ENCODE peak calls at places on chromosomes 2 and 18, in ten cellular contexts. Z, F, K, M, Y, P, I, U, T and C are unnamed samples.

GRCh38 chr2:18662689-18663088 is 73.3 kb upstream of the NT5C1B start:
- DNase-seq in U (no peak), T (no peak), I (no peak), P (no peak), K (no peak), Z (no peak), M (no peak), Y (no peak), F (no peak), C (no peak)

GRCh38 chr2:216559625-216560156 is 61.0 kb downstream of the RPL37A start:
- DNase-seq in T (no peak), I (no peak), K (no peak), M (no peak), P (no peak), U (no peak), Z (no peak), F (no peak), Y (no peak), C (no peak)

GRCh38 chr2:216363221-216363620 is 9.1 kb downstream of the MARCHF4 start:
- DNase-seq in F (no peak), I (no peak), K (no peak), T (no peak), Y (no peak), P (no peak), Z (no peak), M (no peak), U (no peak), C (no peak)

GRCh38 chr2:206833291-206833690 is 67.9 kb downstream of the FASTKD2 start:
- DNase-seq in K (no peak), Y (no peak), Z (no peak), U (no peak), T (no peak), P (no peak), I (no peak), M (no peak), F (peak; percentile 19), C (no peak)

GRCh38 chr2:207257291-207258190 is 91.8 kb upstream of the KLF7 start:
- DNase-seq in U (no peak), M (no peak), F (no peak), Z (no peak), P (peak; percentile 21), K (no peak), I (no peak), Y (peak; percentile 36), T (no peak), C (no peak)

GRCh38 chr2:1262609-1263008 is 150.7 kb upstream of the TPO start:
- DNase-seq in Y (no peak), T (no peak), M (no peak), U (no peak), K (no peak), P (no peak), Z (no peak), I (no peak), F (no peak), C (no peak)

GRCh38 chr2:6103372-6103771 is 411.2 kb downstream of the SOX11 start:
- DNase-seq in U (no peak), K (no peak), T (no peak), I (no peak), P (no peak), Y (no peak), Z (no peak), F (no peak), M (no peak), C (no peak)

GRCh38 chr2:158463496-158464095 is 6.8 kb downstream of the PKP4 start:
- DNase-seq in P (peak; percentile 19), U (no peak), F (no peak), I (no peak), K (no peak), Z (no peak), T (no peak), Y (no peak), M (no peak), C (no peak)

GRCh38 chr18:57048859-57049258 is 98.0 kb upstream of the BOD1L2 start:
- DNase-seq in T (no peak), F (no peak), U (no peak), I (no peak), M (no peak), Z (no peak), K (no peak), Y (no peak), P (no peak), C (no peak)

GRCh38 chr18:57051586-57052044 is 95.3 kb upstream of the BOD1L2 start:
- DNase-seq in I (no peak), Z (no peak), U (no peak), P (no peak), T (no peak), F (peak; percentile 82), M (peak; percentile 59), Y (no peak), K (no peak), C (no peak)

GRCh38 chr18:57051019-57051418 is 95.9 kb upstream of the BOD1L2 start:
- DNase-seq in K (no peak), F (no peak), I (no peak), Z (no peak), M (no peak), T (no peak), Y (no peak), U (no peak), P (no peak), C (no peak)

GRCh38 chr18:57050314-57050949 is 96.5 kb upstream of the BOD1L2 start:
- DNase-seq in Z (no peak), I (no peak), U (no peak), F (no peak), T (no peak), M (peak; percentile 51), P (no peak), Y (no peak), K (no peak), C (no peak)

DNA sequence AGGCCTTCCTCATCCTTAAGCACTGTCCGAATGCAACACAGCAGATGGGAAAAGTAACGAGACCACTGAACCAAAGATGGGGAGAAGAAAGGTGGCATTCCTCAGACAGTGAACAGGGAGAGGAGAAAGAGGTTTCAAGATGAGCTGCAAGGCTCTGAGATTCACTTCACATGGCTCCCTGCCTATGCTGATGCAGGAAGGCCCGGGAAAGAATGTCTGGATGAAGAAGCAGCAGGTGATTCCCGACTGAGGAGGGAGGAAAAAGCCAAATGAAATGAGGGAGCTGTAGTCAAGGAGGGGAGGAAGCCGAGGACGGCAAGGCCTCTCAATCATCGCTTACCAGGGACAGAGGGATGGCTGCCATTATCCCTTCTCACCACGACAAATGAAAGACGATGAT is 98.5 kb upstream of the BOD1L2 start:
- DNase-seq in M (no peak), U (no peak), Y (no peak), K (no peak), Z (no peak), I (no peak), P (no peak), F (no peak), T (no peak), C (no peak)
- TF ChIP-seq CTCF in M (no peak), U (no peak), Y (no peak), K (no peak), Z (no peak), I (no peak), P (no peak), F (no peak), T (no peak), C (no peak)

DNA sequence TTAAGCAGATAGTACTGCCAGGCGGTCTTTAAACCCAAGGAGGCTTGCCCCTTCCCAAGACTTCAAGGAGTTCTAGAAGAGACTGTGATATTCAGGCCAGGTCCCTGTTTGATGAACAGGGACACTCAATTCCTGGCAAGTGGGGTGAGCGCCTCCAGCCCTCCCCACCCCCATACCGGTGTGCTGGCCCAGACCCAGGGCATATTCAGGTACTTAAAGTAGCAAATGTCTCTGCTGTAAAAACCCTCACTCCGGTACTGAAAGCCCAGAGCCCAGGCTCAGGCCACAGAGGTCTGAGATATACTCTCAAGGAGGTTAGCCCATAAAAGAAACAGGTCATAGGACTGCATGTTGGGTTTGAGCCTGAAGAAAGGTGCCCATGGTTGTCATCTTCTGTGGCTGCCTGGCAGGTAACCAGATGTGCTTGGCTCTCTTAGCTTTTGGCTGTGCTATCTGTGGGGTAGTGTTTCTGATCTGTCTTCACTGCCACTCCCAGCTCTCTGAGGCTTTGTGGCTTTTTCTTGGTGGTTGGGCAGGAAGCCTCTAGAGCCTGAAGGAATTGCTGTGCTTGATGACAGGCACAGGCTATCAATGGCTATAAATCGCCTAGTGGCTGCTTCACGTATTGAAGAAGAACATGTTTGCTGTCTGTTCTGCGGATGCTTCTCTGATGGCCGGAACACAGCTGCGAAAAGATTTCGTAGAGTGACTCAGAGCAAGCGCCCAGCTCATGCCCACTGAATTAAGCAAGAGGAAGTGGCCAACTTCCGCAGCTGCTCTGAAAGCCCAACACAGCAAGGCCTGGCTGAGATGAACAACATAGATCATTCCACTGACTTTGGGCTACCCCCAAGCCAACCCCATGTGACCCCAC is 63.3 kb upstream of the ALPP start:
- DNase-seq in U (no peak), T (peak; percentile 79), Y (no peak), Z (no peak), M (no peak), F (peak; percentile 79), P (peak; percentile 72), I (no peak), K (peak; percentile 69), C (no peak)
- TF ChIP-seq CTCF in U (no peak), T (peak; percentile 38), Y (no peak), Z (no peak), M (no peak), F (peak; percentile 28), P (peak; percentile 17), I (no peak), K (peak; percentile 37), C (peak; percentile 10)

GRCh38 chr18:76687271-76688006 is 134.9 kb upstream of the ZNF236 start:
- DNase-seq in M (peak; percentile 41), T (no peak), U (no peak), P (no peak), K (no peak), F (no peak), I (no peak), Y (no peak), Z (no peak), C (no peak)

GRCh38 chr18:76691800-76692199 is 130.6 kb upstream of the ZNF236 start:
- DNase-seq in T (no peak), Z (peak; percentile 34), U (no peak), M (no peak), K (no peak), I (no peak), F (no peak), P (no peak), Y (no peak), C (no peak)

GRCh38 chr18:76688724-76689472 is 133.5 kb upstream of the ZNF236 start:
- DNase-seq in T (no peak), Z (no peak), I (no peak), F (no peak), U (no peak), K (no peak), M (no peak), P (no peak), Y (no peak), C (no peak)

GRCh38 chr18:76686737-76687231 is 135.6 kb upstream of the ZNF236 start:
- DNase-seq in Y (peak; percentile 73), U (peak; percentile 18), Z (peak; percentile 89), M (peak; percentile 67), K (no peak), I (peak; percentile 63), F (peak; percentile 49), T (peak; percentile 54), P (peak; percentile 75), C (peak; percentile 56)

DNA sequence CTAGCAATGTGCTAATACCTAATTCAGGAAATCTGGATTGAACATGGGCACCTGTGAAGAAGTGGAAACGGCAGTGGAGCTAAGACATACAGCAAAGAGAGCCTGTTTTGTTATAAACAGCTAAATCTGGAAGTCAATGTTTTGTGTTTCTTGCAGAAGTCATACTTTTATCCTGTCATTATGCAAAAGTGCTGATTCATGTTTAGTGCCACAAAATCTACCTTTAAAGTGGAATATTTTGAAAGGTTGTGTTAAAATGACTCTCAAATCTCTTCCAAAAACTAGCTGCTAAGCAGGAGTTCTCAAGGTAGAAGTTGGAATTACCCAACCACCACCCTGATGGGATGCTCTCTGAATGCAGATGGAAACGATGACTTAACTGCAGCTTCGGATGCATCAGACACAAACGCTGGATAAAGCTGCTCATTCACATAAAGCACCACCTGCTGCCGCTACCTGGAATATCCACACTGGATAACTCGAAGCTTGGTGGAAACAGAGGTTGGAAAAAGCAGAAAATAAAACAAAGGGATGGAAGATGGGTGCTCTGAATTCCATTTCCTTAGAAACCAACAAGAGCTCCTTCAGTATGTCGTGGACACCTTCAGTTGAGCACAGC is 132.6 kb upstream of the ZNF236 start:
- DNase-seq in K (no peak), Z (no peak), U (no peak), M (no peak), I (no peak), Y (peak; percentile 25), T (no peak), P (no peak), F (no peak), C (no peak)
- TF ChIP-seq CTCF in K (no peak), Z (no peak), U (no peak), M (no peak), I (no peak), Y (peak; percentile 20), T (no peak), P (no peak), F (no peak), C (no peak)

GRCh38 chr2:184031402-184032147 is 566.8 kb upstream of the ZNF804A start:
- DNase-seq in I (no peak), F (no peak), K (no peak), Z (no peak), P (no peak), Y (peak; percentile 58), T (no peak), U (no peak), M (no peak), C (no peak)
- TF ChIP-seq CTCF in I (no peak), F (no peak), K (no peak), Z (no peak), P (no peak), Y (no peak), T (no peak), U (no peak), M (no peak), C (no peak)